ENCODE peak calls at places on chromosomes 4 and X, in five cellular contexts. One of them, this sample, is unnamed.
A peak's percentile ranks its signal among the peaks of the same experiment; 100 is the strongest.

GRCh38 chr4:142043509-142043908 is 407.1 kb downstream of the IL15 start:
- DNase-seq in HCT116: no peak
- DNase-seq in SK-N-SH: no peak
- DNase-seq in GM23338: no peak
- DNase-seq in GM12878: no peak
- DNase-seq in this sample: no peak

GRCh38 chrX:75968293-75968692 is 183.2 kb upstream of the MAGEE2 start:
- DNase-seq in SK-N-SH: no peak
- DNase-seq in GM23338: peak; percentile 39
- DNase-seq in HCT116: peak; percentile 15
- DNase-seq in GM12878: no peak
- DNase-seq in this sample: no peak

GRCh38 chrX:72255445-72255844 is 16.6 kb upstream of the ERCC6L start:
- DNase-seq in SK-N-SH: no peak
- DNase-seq in GM12878: no peak
- DNase-seq in GM23338: peak; percentile 56
- DNase-seq in HCT116: no peak
- DNase-seq in this sample: no peak

GRCh38 chr4:45442466-45442865 is 681.4 kb downstream of the GABRG1 start:
- DNase-seq in GM12878: no peak
- DNase-seq in GM23338: peak; percentile 51
- DNase-seq in SK-N-SH: peak; percentile 21
- DNase-seq in HCT116: no peak
- DNase-seq in this sample: no peak

GRCh38 chr4:88660446-88661294 is 37.0 kb downstream of the NAP1L5 start:
- DNase-seq in GM12878: no peak
- DNase-seq in HCT116: no peak
- DNase-seq in GM23338: no peak
- DNase-seq in SK-N-SH: no peak
- DNase-seq in this sample: no peak

GRCh38 chrX:56745019-56745418 is 16.0 kb downstream of the NBDY start:
- DNase-seq in SK-N-SH: no peak
- DNase-seq in HCT116: peak; percentile 50
- DNase-seq in GM23338: no peak
- DNase-seq in GM12878: no peak
- DNase-seq in this sample: no peak

GRCh38 chrX:108447303-108447702 is 7.7 kb downstream of the COL4A5 start:
- DNase-seq in GM23338: no peak
- DNase-seq in HCT116: no peak
- DNase-seq in GM12878: no peak
- DNase-seq in SK-N-SH: no peak
- DNase-seq in this sample: no peak

GRCh38 chr4:83731609-83732008 is 195.7 kb downstream of the GPAT3 start:
- DNase-seq in HCT116: peak; percentile 26
- DNase-seq in GM23338: no peak
- DNase-seq in SK-N-SH: no peak
- DNase-seq in GM12878: no peak
- DNase-seq in this sample: no peak

GRCh38 chr4:140151700-140152014 is 2.3 kb downstream of the MAML3 start:
- DNase-seq in HCT116: peak; percentile 75
- DNase-seq in GM23338: peak; percentile 95
- DNase-seq in GM12878: no peak
- DNase-seq in SK-N-SH: peak; percentile 92
- DNase-seq in this sample: peak; percentile 52

GRCh38 chr4:140150636-140150885 is 3.4 kb downstream of the MAML3 start:
- DNase-seq in SK-N-SH: no peak
- DNase-seq in HCT116: no peak
- DNase-seq in GM23338: no peak
- DNase-seq in GM12878: no peak
- DNase-seq in this sample: no peak

GRCh38 chr4:140152015-140152703 is 1.8 kb downstream of the MAML3 start:
- DNase-seq in GM23338: peak; percentile 79
- DNase-seq in HCT116: peak; percentile 46
- DNase-seq in GM12878: no peak
- DNase-seq in SK-N-SH: peak; percentile 84
- DNase-seq in this sample: peak; percentile 83

GRCh38 chr4:140149851-140150635 is 3.9 kb downstream of the MAML3 start:
- DNase-seq in HCT116: peak; percentile 38
- DNase-seq in GM23338: peak; percentile 86
- DNase-seq in SK-N-SH: peak; percentile 55
- DNase-seq in GM12878: no peak
- DNase-seq in this sample: peak; percentile 83

GRCh38 chr4:140150886-140151699 is 2.9 kb downstream of the MAML3 start:
- DNase-seq in SK-N-SH: peak; percentile 84
- DNase-seq in HCT116: peak; percentile 79
- DNase-seq in GM23338: peak; percentile 94
- DNase-seq in GM12878: no peak
- DNase-seq in this sample: peak; percentile 80
- TF ChIP-seq POLR2AphosphoS5 in SK-N-SH: peak; percentile 51
- TF ChIP-seq POLR2AphosphoS5 in HCT116: peak; percentile 36
- TF ChIP-seq POLR2AphosphoS5 in GM23338: peak; percentile 56
- TF ChIP-seq POLR2AphosphoS5 in GM12878: no peak
- TF ChIP-seq POLR2AphosphoS5 in this sample: peak; percentile 70

GRCh38 chrX:139691843-139692505 is 16.0 kb downstream of the MCF2 start:
- DNase-seq in GM12878: no peak
- DNase-seq in SK-N-SH: peak; percentile 36
- DNase-seq in HCT116: no peak
- DNase-seq in GM23338: peak; percentile 45
- DNase-seq in this sample: no peak
- H3K4me3 ChIP-seq in GM12878: no peak overlapping the region
- H3K4me3 ChIP-seq in SK-N-SH: peak overlapping the region; percentile 46
- H3K4me3 ChIP-seq in HCT116: no peak overlapping the region
- H3K4me3 ChIP-seq in GM23338: peak overlapping the region; percentile 55
- H3K4me3 ChIP-seq in this sample: no peak overlapping the region

GRCh38 chr4:33882246-33882990 is 2361.9 kb downstream of the ARAP2 start:
- DNase-seq in GM12878: no peak
- DNase-seq in HCT116: no peak
- DNase-seq in GM23338: no peak
- DNase-seq in SK-N-SH: no peak
- DNase-seq in this sample: no peak
- TF ChIP-seq REST in GM12878: no peak
- TF ChIP-seq REST in HCT116: no peak
- TF ChIP-seq REST in GM23338: no peak
- TF ChIP-seq REST in SK-N-SH: no peak
- TF ChIP-seq REST in this sample: no peak

DNA sequence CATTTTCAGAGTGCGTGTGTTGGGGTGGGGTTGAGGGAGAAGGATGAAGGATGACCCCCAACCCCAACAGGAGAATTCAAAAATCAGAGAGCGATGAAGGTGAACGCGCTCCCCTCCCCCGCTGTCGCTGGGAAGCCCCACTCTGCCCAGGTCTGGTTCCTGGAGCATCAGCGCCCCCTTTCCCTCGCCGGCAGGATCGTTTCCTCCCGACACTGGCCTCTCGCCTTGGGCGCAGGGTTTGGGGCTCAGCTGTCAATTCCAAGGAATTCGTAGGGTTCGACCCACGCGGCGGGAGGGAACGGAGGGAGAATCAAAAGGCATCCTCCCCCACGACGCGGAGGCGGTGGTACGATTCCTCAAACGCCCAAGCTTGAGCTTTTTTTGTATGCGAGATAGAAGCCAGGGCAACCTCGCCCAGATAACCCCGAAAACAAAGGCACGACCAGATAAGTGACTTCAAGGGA is 997 bp upstream of the PDGFRA start:
- DNase-seq in HCT116: no peak
- DNase-seq in GM12878: no peak
- DNase-seq in SK-N-SH: peak; percentile 87
- DNase-seq in GM23338: peak; percentile 92
- DNase-seq in this sample: no peak
- TF ChIP-seq POLR2AphosphoS5 in HCT116: no peak
- TF ChIP-seq POLR2AphosphoS5 in GM12878: no peak
- TF ChIP-seq POLR2AphosphoS5 in SK-N-SH: no peak
- TF ChIP-seq POLR2AphosphoS5 in GM23338: no peak
- TF ChIP-seq POLR2AphosphoS5 in this sample: no peak

GRCh38 chr4:98930311-98930865 is 1.5 kb upstream of the EIF4E start:
- DNase-seq in HCT116: no peak
- DNase-seq in GM12878: no peak
- DNase-seq in GM23338: no peak
- DNase-seq in SK-N-SH: no peak
- DNase-seq in this sample: no peak
- H3K4me3 ChIP-seq in HCT116: peak overlapping the region; percentile 90
- H3K4me3 ChIP-seq in GM12878: peak overlapping the region; percentile 82
- H3K4me3 ChIP-seq in GM23338: peak overlapping the region; percentile 98
- H3K4me3 ChIP-seq in SK-N-SH: peak overlapping the region; percentile 93
- H3K4me3 ChIP-seq in this sample: peak overlapping the region; percentile 63

This sample was measured in HL-60.